ENCODE peak calls at places on chromosomes 4 and X, in four cellular contexts. One of them, this sample, is unnamed.

GRCh38 chr4:7179158-7179557 is 13.2 kb upstream of the SORCS2 start:
- DNase-seq in HepG2: no peak
- DNase-seq in K562: no peak
- DNase-seq in HCT116: no peak
- DNase-seq in this sample: no peak

GRCh38 chr4:168955674-168956073 is 54.4 kb downstream of the CBR4 start:
- DNase-seq in HepG2: no peak
- DNase-seq in K562: no peak
- DNase-seq in HCT116: no peak
- DNase-seq in this sample: no peak

GRCh38 chr4:166195101-166195500 is 322.1 kb downstream of the TLL1 start:
- DNase-seq in HepG2: no peak
- DNase-seq in K562: no peak
- DNase-seq in HCT116: no peak
- DNase-seq in this sample: no peak

GRCh38 chr4:56004235-56004634 is 55.5 kb downstream of the CEP135 start:
- DNase-seq in HepG2: peak
- DNase-seq in K562: no peak
- DNase-seq in HCT116: no peak
- DNase-seq in this sample: no peak

GRCh38 chrX:116749943-116750342 is 287.2 kb upstream of the CT83 start:
- DNase-seq in HepG2: no peak
- DNase-seq in K562: no peak
- DNase-seq in HCT116: no peak
- DNase-seq in this sample: no peak

GRCh38 chr4:55103224-55103623 is 22.2 kb downstream of the KDR start:
- DNase-seq in HepG2: no peak
- DNase-seq in K562: no peak
- DNase-seq in HCT116: no peak
- DNase-seq in this sample: no peak

GRCh38 chr4:55177461-55177860 is 52.1 kb upstream of the KDR start:
- DNase-seq in HepG2: no peak
- DNase-seq in K562: no peak
- DNase-seq in HCT116: no peak
- DNase-seq in this sample: no peak

GRCh38 chrX:87397103-87397886 is 120.3 kb upstream of the KLHL4 start:
- DNase-seq in HepG2: no peak
- DNase-seq in K562: no peak
- DNase-seq in HCT116: no peak
- DNase-seq in this sample: no peak

GRCh38 chr4:792729-793108 is 33.2 kb downstream of the CPLX1 start:
- DNase-seq in HepG2: no peak
- DNase-seq in K562: no peak
- DNase-seq in HCT116: no peak
- DNase-seq in this sample: no peak

GRCh38 chr4:40848251-40848650 is 98.5 kb downstream of the NSUN7 start:
- DNase-seq in HepG2: no peak
- DNase-seq in K562: no peak
- DNase-seq in HCT116: no peak
- DNase-seq in this sample: no peak

DNA sequence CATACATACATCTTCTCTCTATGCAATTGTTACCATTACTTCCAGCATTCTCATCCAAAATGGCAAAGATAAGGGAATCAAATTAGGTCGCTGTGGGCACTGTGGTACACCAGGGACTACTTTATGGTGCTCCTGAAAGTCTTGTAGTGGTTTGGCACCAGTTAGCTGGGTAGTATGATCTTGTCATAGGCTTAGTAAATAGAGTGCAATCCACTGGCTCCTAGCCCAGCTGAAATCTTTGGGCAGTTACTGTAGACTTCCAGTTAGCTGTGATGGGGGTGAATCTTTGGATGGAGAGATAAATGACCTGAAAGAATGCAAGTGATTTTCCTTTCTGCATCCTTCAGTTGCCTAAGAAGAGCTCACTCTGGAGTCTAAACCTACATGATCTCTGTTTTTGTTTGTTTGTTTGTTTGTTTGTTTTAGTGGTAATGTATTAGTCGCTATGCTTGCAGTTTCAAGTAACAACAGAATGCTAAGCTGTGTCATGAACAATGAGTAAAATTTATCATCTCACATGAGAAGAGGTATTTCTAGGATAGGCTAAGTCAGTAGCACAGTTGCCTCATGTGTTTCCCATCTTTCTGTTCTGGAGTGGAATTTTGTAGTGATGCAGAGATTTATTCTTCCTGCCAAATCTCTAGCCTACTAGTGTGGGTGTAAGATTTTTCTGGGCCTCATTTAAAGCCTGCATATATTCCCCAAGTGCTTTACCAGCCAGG is 24.2 kb downstream of the HERC3 start:
- DNase-seq in HepG2: no peak
- DNase-seq in K562: no peak
- DNase-seq in HCT116: no peak
- DNase-seq in this sample: peak
- TF ChIP-seq REST in HepG2: no peak
- TF ChIP-seq REST in K562: no peak
- TF ChIP-seq REST in HCT116: no peak
- TF ChIP-seq REST in this sample: no peak

GRCh38 chr4:177052211-177052725 is 257.4 kb upstream of the NEIL3 start:
- DNase-seq in HepG2: no peak
- DNase-seq in K562: no peak
- DNase-seq in HCT116: no peak
- DNase-seq in this sample: no peak

GRCh38 chr4:177047851-177048174 is 255.1 kb upstream of the VEGFC start:
- DNase-seq in HepG2: no peak
- DNase-seq in K562: no peak
- DNase-seq in HCT116: no peak
- DNase-seq in this sample: no peak

GRCh38 chr4:177047070-177047850 is 254.5 kb upstream of the VEGFC start:
- DNase-seq in HepG2: peak
- DNase-seq in K562: peak
- DNase-seq in HCT116: peak
- DNase-seq in this sample: peak

GRCh38 chr4:177057191-177057590 is 252.5 kb upstream of the NEIL3 start:
- DNase-seq in HepG2: no peak
- DNase-seq in K562: no peak
- DNase-seq in HCT116: no peak
- DNase-seq in this sample: no peak

DNA sequence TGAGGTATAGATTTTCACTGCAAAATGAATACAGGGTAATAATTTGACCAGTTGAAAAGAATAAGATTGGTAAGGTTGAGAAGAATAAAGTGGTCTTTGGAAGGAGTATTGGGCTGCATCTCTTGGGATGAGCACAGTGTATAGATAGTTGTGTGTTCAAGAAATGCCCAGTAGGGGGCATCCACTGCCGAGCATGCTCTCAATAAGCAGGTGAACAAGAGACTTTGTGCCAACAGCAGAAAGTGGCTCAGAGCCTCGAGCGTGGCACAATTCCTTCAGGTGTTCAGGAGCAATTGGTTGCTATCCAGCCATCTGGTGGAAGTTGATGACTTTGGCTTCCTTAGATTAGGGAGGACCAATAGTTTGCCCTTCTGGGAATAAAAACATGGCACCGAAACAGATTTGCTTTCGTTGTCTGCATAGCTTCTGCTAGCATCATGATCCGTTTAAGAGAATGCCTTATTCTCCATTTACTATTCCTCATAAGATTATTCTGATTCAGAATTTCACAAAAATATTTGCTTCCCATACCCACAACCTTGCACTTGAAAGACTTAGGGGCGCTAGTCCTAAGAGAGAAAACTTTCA is 258.1 kb upstream of the NEIL3 start:
- DNase-seq in HepG2: peak
- DNase-seq in K562: peak
- DNase-seq in HCT116: peak
- DNase-seq in this sample: no peak
- TF ChIP-seq TCF7L2 in HepG2: no peak
- TF ChIP-seq TCF7L2 in K562: no peak
- TF ChIP-seq TCF7L2 in HCT116: no peak
- TF ChIP-seq TCF7L2 in this sample: no peak

DNA sequence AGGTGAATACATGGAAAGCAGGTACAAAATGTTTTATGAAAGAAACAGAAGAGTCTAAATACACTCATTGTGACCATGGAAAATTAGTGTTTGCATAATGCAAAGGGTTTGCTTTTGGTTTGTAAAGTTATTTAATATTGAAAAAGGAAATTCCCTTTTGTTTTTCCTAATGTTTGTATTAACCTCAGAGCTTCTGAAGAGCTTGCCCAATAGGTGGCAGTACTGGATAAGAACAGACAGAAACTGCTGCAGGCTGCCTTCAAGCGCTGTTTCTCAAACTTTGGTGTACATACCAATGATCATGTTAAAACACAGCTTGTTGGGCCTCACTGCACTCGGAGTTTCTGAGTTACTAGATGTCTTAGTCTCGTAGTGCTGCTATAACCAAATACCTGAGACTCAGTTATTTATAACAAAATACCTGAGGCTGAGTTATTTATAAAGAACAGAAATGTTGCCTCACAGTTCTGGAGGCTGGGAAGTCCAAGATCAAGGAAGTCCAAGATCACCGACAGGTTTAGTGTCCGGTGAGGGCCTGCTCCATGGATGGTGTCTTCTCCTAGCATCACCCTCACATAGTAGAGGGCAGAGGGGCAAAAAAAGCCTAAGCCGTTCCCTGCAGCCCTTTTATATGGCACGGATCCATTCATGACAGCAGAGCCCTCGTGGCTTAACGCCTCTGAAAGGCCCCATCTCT is 54.2 kb downstream of the SUPT20HL2 start:
- DNase-seq in HepG2: peak
- DNase-seq in K562: peak
- DNase-seq in HCT116: peak
- DNase-seq in this sample: no peak
- TF ChIP-seq CTCF in HepG2: peak
- TF ChIP-seq CTCF in K562: peak
- TF ChIP-seq CTCF in HCT116: peak
- TF ChIP-seq CTCF in this sample: peak

GRCh38 chr4:180942367-180942916 is 1300.8 kb upstream of the TENM3 start:
- DNase-seq in HepG2: no peak
- DNase-seq in K562: no peak
- DNase-seq in HCT116: no peak
- DNase-seq in this sample: no peak
- TF ChIP-seq REST in HepG2: no peak
- TF ChIP-seq REST in K562: no peak
- TF ChIP-seq REST in HCT116: no peak
- TF ChIP-seq REST in this sample: no peak

GRCh38 chr4:16694491-16695276 is 203.8 kb downstream of the LDB2 start:
- DNase-seq in HepG2: no peak
- DNase-seq in K562: no peak
- DNase-seq in HCT116: no peak
- DNase-seq in this sample: no peak
- TF ChIP-seq TCF7L2 in HepG2: no peak
- TF ChIP-seq TCF7L2 in K562: no peak
- TF ChIP-seq TCF7L2 in HCT116: no peak
- TF ChIP-seq TCF7L2 in this sample: no peak

DNA sequence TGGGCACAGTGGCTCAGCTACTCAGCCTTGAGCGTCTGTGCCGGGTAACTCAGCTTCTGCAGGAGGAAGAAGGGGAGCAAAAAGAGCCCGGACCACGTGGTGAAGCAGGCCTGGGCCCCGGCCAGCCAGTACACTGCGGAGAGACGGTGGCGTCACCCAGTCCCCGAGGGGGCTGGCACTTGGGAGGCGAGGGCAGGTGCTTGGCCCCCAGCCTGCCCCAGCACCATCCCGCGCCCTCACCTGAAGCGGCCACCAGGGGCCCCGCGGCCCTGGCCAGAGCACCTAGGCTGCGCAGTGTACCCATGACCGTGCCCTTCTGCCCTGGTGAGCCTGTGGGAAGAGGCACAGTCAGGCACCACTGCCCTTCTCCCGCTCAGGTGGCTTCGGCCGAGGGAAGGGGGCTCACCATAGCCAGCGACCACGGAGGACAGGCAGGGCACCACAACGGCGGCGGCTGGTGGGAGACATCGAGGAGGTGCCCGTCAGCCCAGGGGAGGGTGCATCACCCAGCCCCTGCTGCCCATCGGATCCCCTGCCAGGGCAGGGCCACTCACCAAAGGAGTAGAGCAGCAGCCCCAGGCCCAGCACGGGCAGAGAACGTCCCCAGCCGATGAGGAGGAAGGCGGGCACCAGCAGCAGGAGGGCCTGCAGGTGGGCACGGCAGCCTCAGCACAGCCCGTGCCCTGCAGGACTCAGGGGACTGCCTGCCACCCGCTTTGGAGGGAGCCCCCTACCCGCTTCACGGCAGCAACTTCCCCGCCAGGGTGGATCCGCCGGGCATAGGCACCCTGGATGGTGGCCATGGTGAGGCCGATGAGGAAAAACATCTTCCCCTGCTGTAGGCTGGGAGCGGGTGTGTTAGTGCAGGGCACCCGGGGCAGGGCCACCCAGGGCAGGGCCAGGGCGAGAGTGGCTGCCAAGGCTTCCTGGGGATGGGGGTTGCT is 32.1 kb downstream of the NOP14 start:
- DNase-seq in HepG2: no peak
- DNase-seq in K562: no peak
- DNase-seq in HCT116: no peak
- DNase-seq in this sample: no peak
- TF ChIP-seq CTCF in HepG2: peak
- TF ChIP-seq CTCF in K562: no peak
- TF ChIP-seq CTCF in HCT116: peak
- TF ChIP-seq CTCF in this sample: no peak

DNA sequence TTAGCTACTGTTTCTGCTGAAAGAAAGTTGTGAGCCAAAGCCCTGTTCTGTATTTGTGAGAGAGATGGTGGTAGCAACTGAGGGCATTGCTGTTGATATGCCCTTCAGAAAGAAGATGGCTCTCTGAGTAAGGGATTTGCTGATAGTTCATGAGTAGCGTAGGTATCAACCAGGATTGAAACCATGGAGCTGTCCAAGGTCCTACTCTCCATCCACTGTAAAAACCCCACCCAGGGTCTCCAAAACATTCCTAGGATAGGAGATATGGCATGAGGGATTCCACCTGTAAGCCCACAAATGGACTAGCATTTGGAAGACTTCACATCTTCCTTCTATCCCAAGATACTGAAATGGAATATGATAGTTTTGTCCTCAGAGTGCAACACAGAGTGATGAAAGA is 277.1 kb upstream of the PRKX start:
- DNase-seq in HepG2: no peak
- DNase-seq in K562: peak
- DNase-seq in HCT116: no peak
- DNase-seq in this sample: no peak
- TF ChIP-seq REST in HepG2: peak
- TF ChIP-seq REST in K562: no peak
- TF ChIP-seq REST in HCT116: peak
- TF ChIP-seq REST in this sample: peak

GRCh38 chr4:25984796-25985195 is 70.8 kb downstream of the SMIM20 start:
- DNase-seq in HepG2: no peak
- DNase-seq in K562: no peak
- DNase-seq in HCT116: no peak
- DNase-seq in this sample: no peak
- TF ChIP-seq TCF7L2 in HepG2: no peak
- TF ChIP-seq TCF7L2 in K562: no peak
- TF ChIP-seq TCF7L2 in HCT116: no peak
- TF ChIP-seq TCF7L2 in this sample: no peak

GRCh38 chr4:89836897-89837384 is at the start of gene SNCA:
- DNase-seq in HepG2: no peak
- DNase-seq in K562: peak
- DNase-seq in HCT116: no peak
- DNase-seq in this sample: no peak

GRCh38 chr4:89838005-89838404 is 1.0 kb upstream of the SNCA start:
- DNase-seq in HepG2: no peak
- DNase-seq in K562: peak
- DNase-seq in HCT116: no peak
- DNase-seq in this sample: no peak

GRCh38 chr4:89836031-89836777 is 757 bp downstream of the SNCA start:
- DNase-seq in HepG2: no peak
- DNase-seq in K562: peak
- DNase-seq in HCT116: no peak
- DNase-seq in this sample: no peak

GRCh38 chr4:89839558-89839957 is 2.6 kb upstream of the SNCA start:
- DNase-seq in HepG2: no peak
- DNase-seq in K562: no peak
- DNase-seq in HCT116: no peak
- DNase-seq in this sample: no peak

GRCh38 chr4:89837385-89837995 is 529 bp upstream of the SNCA start:
- DNase-seq in HepG2: no peak
- DNase-seq in K562: peak
- DNase-seq in HCT116: no peak
- DNase-seq in this sample: no peak
- TF ChIP-seq CTCF in HepG2: no peak
- TF ChIP-seq CTCF in K562: no peak
- TF ChIP-seq CTCF in HCT116: peak
- TF ChIP-seq CTCF in this sample: peak

This sample was measured in Panc1.